ENCODE peak calls at places on chromosomes 7 and 10, in four cellular contexts. L, T, E and C are unnamed samples.

GRCh38 chr7:133003052-133003910 is 78.6 kb downstream of the CHCHD3 start:
- DNase-seq in L (no peak), T (no peak), E (no peak), C (no peak)

GRCh38 chr10:86207226-86207625 is 159.4 kb downstream of the GRID1 start:
- DNase-seq in L (no peak), T (no peak), E (no peak), C (peak)

GRCh38 chr10:350981-351501 is 215.8 kb downstream of the ZMYND11 start:
- DNase-seq in L (no peak), T (no peak), E (no peak), C (no peak)

GRCh38 chr10:50992356-50992866 is 81.9 kb upstream of the PRKG1 start:
- DNase-seq in L (no peak), T (no peak), E (no peak), C (peak)

GRCh38 chr7:36002900-36003299 is 150.2 kb upstream of the EEPD1 start:
- DNase-seq in L (no peak), T (no peak), E (no peak), C (no peak)

GRCh38 chr10:43115881-43116595 is 22.2 kb upstream of the CSGALNACT2 start:
- DNase-seq in L (no peak), T (no peak), E (no peak), C (no peak)

GRCh38 chr10:116783011-116783655 is 40.8 kb upstream of the HSPA12A start:
- DNase-seq in L (no peak), T (no peak), E (no peak), C (no peak)

GRCh38 chr10:68135362-68135761 is 26.1 kb downstream of the MYPN start:
- DNase-seq in L (no peak), T (no peak), E (no peak), C (no peak)

GRCh38 chr7:84848219-84848973 is 338.5 kb downstream of the SEMA3D start:
- DNase-seq in L (no peak), T (no peak), E (no peak), C (no peak)

GRCh38 chr7:99631311-99632109 is 14.8 kb downstream of the ZSCAN25 start:
- DNase-seq in L (peak), T (peak), E (no peak), C (peak)

GRCh38 chr7:158280467-158281154 is 307.0 kb downstream of the PTPRN2 start:
- DNase-seq in L (no peak), T (no peak), E (no peak), C (no peak)

GRCh38 chr7:7103343-7104313 is 78.7 kb upstream of the C1GALT1 start:
- DNase-seq in L (peak), T (peak), E (peak), C (no peak)

GRCh38 chr10:31698169-31698890 is 230.3 kb downstream of the ARHGAP12 start:
- DNase-seq in L (no peak), T (no peak), E (no peak), C (no peak)

GRCh38 chr10:66833861-66834260 is 92.0 kb upstream of the LRRTM3 start:
- DNase-seq in L (no peak), T (no peak), E (no peak), C (no peak)

GRCh38 chr7:142338633-142339501 is 81.0 kb upstream of the PRSS58 start:
- DNase-seq in L (no peak), T (peak), E (no peak), C (peak)

GRCh38 chr7:144821069-144821468 is 14.8 kb downstream of the TPK1 start:
- DNase-seq in L (no peak), T (no peak), E (peak), C (no peak)

GRCh38 chr7:8515786-8516185 is 82.4 kb downstream of the NXPH1 start:
- DNase-seq in L (no peak), T (no peak), E (no peak), C (no peak)

GRCh38 chr10:71658349-71658745 is 61.2 kb downstream of the C10orf105 start:
- DNase-seq in L (no peak), T (no peak), E (no peak), C (no peak)

GRCh38 chr10:110402077-110402416 is 95.7 kb upstream of the DUSP5 start:
- DNase-seq in L (no peak), T (no peak), E (no peak), C (no peak)

GRCh38 chr10:78450807-78451485 is 417.3 kb downstream of the RPS24 start:
- DNase-seq in L (no peak), T (no peak), E (no peak), C (no peak)

GRCh38 chr7:40765633-40766032 is 630.8 kb downstream of the SUGCT start:
- DNase-seq in L (no peak), T (no peak), E (no peak), C (no peak)

GRCh38 chr7:145978769-145979168 is 137.8 kb upstream of the CNTNAP2 start:
- DNase-seq in L (no peak), T (no peak), E (no peak), C (no peak)

GRCh38 chr10:132722391-132722790 is 63.6 kb downstream of the NKX6-2 start:
- DNase-seq in L (no peak), T (no peak), E (no peak), C (no peak)

GRCh38 chr10:1577371-1577770 is 160.0 kb downstream of the ADARB2 start:
- DNase-seq in L (no peak), T (no peak), E (no peak), C (no peak)

GRCh38 chr10:77501846-77502251 is 135.8 kb downstream of the KCNMA1 start:
- DNase-seq in L (no peak), T (no peak), E (no peak), C (no peak)

GRCh38 chr10:28532223-28532508 is 752 bp upstream of the WAC start:
- DNase-seq in L (peak), T (no peak), E (no peak), C (no peak)

GRCh38 chr7:150323682-150324365 is 479 bp upstream of the ACTR3C start:
- DNase-seq in L (no peak), T (no peak), E (no peak), C (no peak)

GRCh38 chr10:6418613-6419216 is 161.4 kb downstream of the PRKCQ start:
- DNase-seq in L (no peak), T (no peak), E (no peak), C (no peak)

GRCh38 chr7:91565499-91566331 is 301.5 kb downstream of the FZD1 start:
- DNase-seq in L (peak), T (no peak), E (no peak), C (no peak)

GRCh38 chr10:1109795-1110673 is 53.8 kb downstream of the WDR37 start:
- DNase-seq in L (peak), T (peak), E (peak), C (peak)

GRCh38 chr7:84085147-84085546 is 109.4 kb downstream of the SEMA3A start:
- DNase-seq in L (peak), T (no peak), E (no peak), C (no peak)

GRCh38 chr7:151631149-151631967 is 111.7 kb upstream of the RHEB start:
- DNase-seq in L (no peak), T (no peak), E (peak), C (peak)

GRCh38 chr7:124058515-124058914 is 25.6 kb upstream of the TMEM229A start:
- DNase-seq in L (no peak), T (no peak), E (no peak), C (no peak)

GRCh38 chr7:71131256-71131752 is 640 bp upstream of the GALNT17 start:
- DNase-seq in L (no peak), T (no peak), E (no peak), C (peak)

GRCh38 chr10:98403812-98404504 is 11.0 kb downstream of the PYROXD2 start:
- DNase-seq in L (no peak), T (no peak), E (no peak), C (no peak)

DNA sequence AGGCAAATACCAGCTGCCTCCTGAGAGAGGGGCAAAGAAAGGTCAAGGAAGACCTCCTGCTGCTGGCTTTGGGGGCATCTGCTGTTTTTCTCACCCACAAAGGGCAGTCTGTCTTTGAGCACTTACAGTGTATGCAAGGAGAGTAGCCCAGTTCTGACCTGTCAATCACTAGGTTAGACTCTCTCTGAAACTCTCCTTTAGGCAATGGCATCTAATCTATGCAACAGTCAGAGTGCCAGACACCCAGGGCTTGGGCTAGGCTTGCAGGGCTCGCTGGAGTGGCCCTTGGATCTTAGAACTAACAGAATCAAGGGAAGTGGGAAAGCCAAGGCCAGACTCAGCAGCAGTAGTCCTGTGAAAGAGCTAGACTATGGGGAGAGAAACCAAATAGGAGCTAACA is 522.9 kb downstream of the NRG3 start:
- DNase-seq in L (no peak), T (no peak), E (no peak), C (peak)
- TF ChIP-seq SP1 in L (no peak), T (no peak), E (no peak), C (no peak)

DNA sequence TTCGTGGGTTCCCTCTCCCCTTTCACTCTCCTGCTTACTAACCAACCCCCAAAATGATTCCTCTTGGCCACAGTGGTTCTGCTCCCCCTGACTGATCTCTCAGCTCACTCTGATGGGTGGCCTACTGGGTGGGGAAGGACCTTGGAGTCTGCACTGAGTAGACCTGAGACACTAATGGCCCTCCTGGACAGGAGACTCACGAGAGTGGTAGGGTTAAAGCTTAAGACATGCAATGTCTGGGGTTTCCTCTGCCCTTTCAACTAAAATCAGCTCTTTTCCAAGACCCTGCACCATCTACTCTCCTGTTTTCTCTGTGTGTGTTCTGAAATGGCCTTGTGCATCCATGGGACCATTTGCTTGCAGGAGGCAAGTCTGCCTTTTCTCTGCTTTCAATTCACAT is 631.4 kb downstream of the ACTR3B start:
- DNase-seq in L (no peak), T (no peak), E (no peak), C (no peak)
- TF ChIP-seq CREM in L (no peak), T (no peak), E (no peak), C (no peak)

GRCh38 chr10:3926675-3927525 is 141.9 kb upstream of the KLF6 start:
- DNase-seq in L (no peak), T (peak), E (no peak), C (no peak)
- TF ChIP-seq SP1 in L (no peak), T (no peak), E (no peak), C (no peak)

GRCh38 chr10:93894516-93895378 is 969 bp downstream of the SLC35G1 start:
- DNase-seq in L (no peak), T (peak), E (no peak), C (no peak)

GRCh38 chr10:93893646-93894515 is at the start of gene SLC35G1:
- DNase-seq in L (peak), T (peak), E (peak), C (peak)

GRCh38 chr10:93899109-93899508 is 5.3 kb downstream of the SLC35G1 start:
- DNase-seq in L (no peak), T (no peak), E (no peak), C (no peak)

GRCh38 chr10:93903051-93903450 is 9.3 kb downstream of the SLC35G1 start:
- DNase-seq in L (no peak), T (no peak), E (no peak), C (no peak)

GRCh38 chr10:93897070-93897797 is 3.5 kb downstream of the SLC35G1 start:
- DNase-seq in L (no peak), T (no peak), E (no peak), C (no peak)
- TF ChIP-seq CREM in L (no peak), T (no peak), E (no peak), C (no peak)